ENCODE peak calls at places on chromosomes 11 and 22, in eight cellular contexts. L is Caco-2; X is osteoblast; O is fibroblast of the aortic adventitia; U is kidney epithelial cell; V is CD4-positive, alpha-beta memory T cell; E is pancreas; N is heart right ventricle. Q is an unnamed sample.

GRCh38 chr22:23065495-23066122 is 4.7 kb upstream of the GNAZ start:
- DNase-seq in L (no peak), X (peak), O (no peak), U (no peak), V (no peak), E (peak), N (peak), Q (no peak)

GRCh38 chr11:126383301-126384052 is 28.0 kb downstream of the ST3GAL4 start:
- DNase-seq in L (no peak), X (peak), O (no peak), U (no peak), V (no peak), E (peak), N (no peak), Q (no peak)

GRCh38 chr11:2668876-2669275 is 30.9 kb downstream of the KCNQ1OT1 start:
- DNase-seq in L (no peak), X (no peak), O (no peak), U (no peak), V (no peak), E (peak), N (no peak), Q (no peak)

GRCh38 chr11:69320326-69320725 is 26.4 kb downstream of the MYEOV start:
- DNase-seq in L (peak), X (peak), O (no peak), U (no peak), V (no peak), E (no peak), N (no peak), Q (no peak)

GRCh38 chr11:20658135-20658534 is 11.3 kb upstream of the NELL1 start:
- DNase-seq in L (no peak), X (no peak), O (no peak), U (no peak), V (no peak), E (no peak), N (no peak), Q (no peak)

GRCh38 chr22:23984430-23984829 is 4.5 kb downstream of the GSTT2 start:
- DNase-seq in L (peak), X (peak), O (peak), U (no peak), V (peak), E (no peak), N (no peak), Q (no peak)

GRCh38 chr11:29527391-29527936 is 489.4 kb downstream of the KCNA4 start:
- DNase-seq in L (no peak), X (peak), O (peak), U (peak), V (no peak), E (no peak), N (no peak), Q (no peak)

GRCh38 chr11:61817471-61818202 is 834 bp upstream of the FADS1 start:
- DNase-seq in L (no peak), X (no peak), O (no peak), U (no peak), V (no peak), E (no peak), N (no peak), Q (no peak)

GRCh38 chr11:832529-833113 is at the start of gene CD151:
- DNase-seq in L (no peak), X (peak), O (no peak), U (no peak), V (no peak), E (peak), N (no peak), Q (no peak)

GRCh38 chr22:28116261-28116673 is 197.2 kb upstream of the PITPNB start:
- DNase-seq in L (no peak), X (peak), O (peak), U (peak), V (no peak), E (no peak), N (peak), Q (peak)

GRCh38 chr11:116812109-116812508 is 11.0 kb downstream of the APOA4 start:
- DNase-seq in L (no peak), X (no peak), O (no peak), U (no peak), V (no peak), E (no peak), N (no peak), Q (no peak)

GRCh38 chr11:100890779-100891178 is 203.7 kb downstream of the ARHGAP42 start:
- DNase-seq in L (no peak), X (no peak), O (peak), U (peak), V (no peak), E (no peak), N (no peak), Q (no peak)

GRCh38 chr11:126886085-126886484 is 114.5 kb downstream of the KIRREL3 start:
- DNase-seq in L (no peak), X (no peak), O (no peak), U (no peak), V (no peak), E (no peak), N (no peak), Q (no peak)

GRCh38 chr22:40415531-40416266 is 45.3 kb downstream of the SGSM3 start:
- DNase-seq in L (no peak), X (peak), O (no peak), U (no peak), V (no peak), E (no peak), N (no peak), Q (no peak)
- H3K4me3 ChIP-seq in L (no peak), X (no peak), O (no peak), U (no peak), V (no peak), E (no peak), N (no peak), Q (no peak)

GRCh38 chr11:67429722-67430121 is 1.4 kb downstream of the RPS6KB2 start:
- DNase-seq in L (no peak), X (no peak), O (no peak), U (no peak), V (no peak), E (no peak), N (no peak), Q (no peak)
- H3K4me3 ChIP-seq in L (no peak), X (no peak), O (peak), U (no peak), V (no peak), E (no peak), N (no peak), Q (no peak)

DNA sequence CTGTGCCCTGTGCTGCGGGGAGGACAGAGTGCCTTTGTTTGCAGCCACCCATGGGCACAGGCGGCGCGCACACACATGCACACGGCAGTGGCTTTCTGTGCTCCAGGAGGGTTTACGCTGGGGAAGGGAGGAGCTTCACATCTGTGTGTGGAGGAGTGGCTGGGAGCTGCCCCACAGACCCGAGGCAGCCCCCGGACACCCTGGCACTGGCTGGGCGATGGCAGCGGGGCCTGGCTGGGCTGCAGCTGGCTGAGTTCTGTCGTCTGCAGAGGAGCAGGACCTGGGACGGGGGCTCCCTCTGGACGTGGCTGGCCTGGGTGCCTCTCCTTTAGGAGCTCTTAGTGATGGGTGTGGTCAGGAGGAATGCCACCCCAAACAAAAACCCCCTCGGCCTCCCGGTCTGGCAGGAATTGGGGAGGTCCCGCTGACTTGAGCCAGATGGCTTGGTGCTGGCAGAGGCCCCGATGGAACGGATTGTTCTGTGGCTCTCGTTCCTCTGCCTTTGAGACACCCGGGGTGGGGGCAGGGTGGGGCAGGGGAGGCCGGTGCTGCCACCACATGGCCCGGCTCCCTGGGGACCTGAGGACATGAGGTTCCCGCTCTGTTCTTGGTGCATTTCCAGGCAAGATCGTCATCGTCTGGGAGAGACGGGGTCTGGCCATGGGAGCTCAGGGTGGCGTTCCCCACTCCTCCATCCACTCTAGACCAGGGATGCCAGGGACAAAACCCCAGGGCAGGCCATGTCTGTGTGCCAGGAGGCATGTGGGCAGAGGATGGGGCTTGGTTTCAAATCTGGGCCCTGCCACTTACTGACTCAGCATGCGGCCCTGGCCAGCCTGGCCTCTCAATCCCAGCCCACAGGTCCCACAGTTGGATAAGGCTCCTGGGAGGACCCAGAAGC is 1290.7 kb downstream of the BRD1 start:
- DNase-seq in L (no peak), X (peak), O (no peak), U (no peak), V (no peak), E (no peak), N (no peak), Q (no peak)
- H3K4me3 ChIP-seq in L (no peak), X (no peak), O (no peak), U (no peak), V (no peak), E (no peak), N (no peak), Q (no peak)

GRCh38 chr11:75532200-75532972 is 6.6 kb upstream of the GDPD5 start:
- DNase-seq in L (peak), X (peak), O (peak), U (no peak), V (peak), E (peak), N (peak), Q (no peak)
- H3K4me3 ChIP-seq in L (no peak), X (no peak), O (no peak), U (no peak), V (no peak), E (no peak), N (no peak), Q (no peak)

GRCh38 chr11:33259869-33260268 is 2.7 kb downstream of the HIPK3 start:
- DNase-seq in L (no peak), X (no peak), O (no peak), U (no peak), V (no peak), E (no peak), N (no peak), Q (no peak)
- H3K4me3 ChIP-seq in L (peak), X (peak), O (peak), U (peak), V (no peak), E (peak), N (peak), Q (peak)

DNA sequence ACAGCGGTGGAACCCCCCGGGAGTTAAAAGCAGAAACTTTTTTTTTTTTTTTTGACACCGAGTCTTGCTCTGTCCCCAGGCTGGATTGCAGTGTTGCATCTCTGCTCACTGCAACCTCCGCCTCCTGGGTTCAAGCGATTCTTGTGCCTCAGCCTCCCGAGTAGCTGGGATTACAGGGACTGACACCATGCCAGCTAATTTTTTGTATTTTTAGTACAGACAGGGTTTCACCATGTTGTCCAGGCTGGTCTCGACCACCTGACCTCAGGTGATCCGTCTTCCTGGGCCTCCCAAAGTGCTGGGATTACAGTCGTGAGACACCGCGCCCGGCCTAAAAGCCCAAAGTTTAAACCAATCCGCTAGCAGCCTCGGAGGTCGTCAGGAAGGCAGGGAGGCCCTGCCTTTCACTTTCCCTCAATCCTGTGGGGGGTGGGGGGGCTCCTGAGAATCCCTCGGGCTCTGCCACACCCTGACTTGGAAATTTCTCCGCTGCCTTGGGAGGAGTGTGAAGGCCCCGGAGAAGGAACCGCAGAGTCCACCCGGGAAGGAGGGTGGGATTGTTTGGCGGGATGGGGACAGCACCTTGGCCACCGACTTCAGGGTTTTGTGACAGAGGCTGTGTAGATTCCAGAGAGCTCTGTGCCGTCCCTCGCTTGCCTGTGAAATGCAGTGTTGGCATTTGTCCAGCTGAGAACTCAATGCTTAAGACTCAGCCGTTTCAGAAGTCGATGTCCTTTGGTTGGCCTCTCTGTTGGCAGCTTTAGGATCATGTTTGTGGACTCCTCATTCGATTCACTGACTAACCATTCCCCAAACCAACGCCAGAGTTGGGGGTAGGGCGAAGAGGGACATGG is 1.0 kb downstream of the ARHGAP8 start:
- DNase-seq in L (peak), X (peak), O (peak), U (no peak), V (no peak), E (no peak), N (no peak), Q (no peak)
- H3K4me3 ChIP-seq in L (peak), X (no peak), O (no peak), U (peak), V (no peak), E (peak), N (no peak), Q (peak)

Q was measured in keratinocyte.